ENCODE peak calls at places on chromosomes 1 and 21, in four cellular contexts. N is H9, T is fibroblast of lung, R is HepG2. O is an unnamed sample.

GRCh38 chr1:68321084-68321685 is 88.9 kb upstream of the WLS start:
- DNase-seq in T (peak), N (peak), R (peak), O (no peak)

GRCh38 chr1:36168538-36168937 is 12.6 kb downstream of the MAP7D1 start:
- DNase-seq in T (no peak), N (no peak), R (no peak), O (no peak)

GRCh38 chr1:248710305-248710900 is 7.8 kb upstream of the OR14I1 start:
- DNase-seq in T (no peak), R (no peak), N (no peak), O (no peak)

GRCh38 chr21:45155910-45156309 is 81.5 kb downstream of the ADARB1 start:
- DNase-seq in R (no peak), T (no peak), N (peak), O (no peak)

GRCh38 chr1:168386949-168387586 is 106.4 kb downstream of the TBX19 start:
- DNase-seq in R (no peak), T (peak), N (peak), O (peak)

GRCh38 chr1:233868461-233868860 is 36.0 kb upstream of the SLC35F3 start:
- DNase-seq in T (peak), N (no peak), R (no peak), O (peak)

GRCh38 chr1:213120386-213120785 is 69.3 kb downstream of the RPS6KC1 start:
- DNase-seq in N (no peak), T (peak), R (no peak), O (no peak)

GRCh38 chr1:193625255-193625654 is 438.8 kb upstream of the B3GALT2 start:
- DNase-seq in R (no peak), T (no peak), N (no peak), O (no peak)

GRCh38 chr1:243393093-243393492 is 137.3 kb downstream of the SDCCAG8 start:
- DNase-seq in R (no peak), N (no peak), T (no peak), O (no peak)

GRCh38 chr1:245695211-245695610 is 540.4 kb downstream of the KIF26B start:
- DNase-seq in N (no peak), T (no peak), R (no peak), O (no peak)

GRCh38 chr1:54275349-54275748 is 75.4 kb downstream of the MRPL37 start:
- DNase-seq in T (peak), R (no peak), N (no peak), O (peak)

GRCh38 chr1:227335587-227336020 is 17.3 kb upstream of the CDC42BPA start:
- DNase-seq in T (no peak), N (no peak), R (no peak), O (no peak)

GRCh38 chr1:203320546-203321272 is 15.4 kb downstream of the BTG2 start:
- DNase-seq in N (peak), T (peak), R (no peak), O (peak)

GRCh38 chr1:209648931-209649776 is 3.1 kb downstream of the LAMB3 start:
- DNase-seq in T (peak), N (no peak), R (peak), O (peak)

GRCh38 chr21:40386301-40386911 is 460.6 kb downstream of the DSCAM start:
- DNase-seq in T (peak), N (peak), R (no peak), O (peak)

GRCh38 chr21:44454747-44455523 is at the start of gene LRRC3:
- DNase-seq in R (peak), T (peak), N (peak), O (peak)

GRCh38 chr1:188669715-188670114 is 1807.9 kb downstream of the BRINP3 start:
- DNase-seq in T (peak), R (no peak), N (no peak), O (peak)

GRCh38 chr1:53559391-53559815 is 100.2 kb downstream of the DMRTB1 start:
- DNase-seq in R (no peak), T (no peak), N (no peak), O (no peak)

GRCh38 chr1:197140123-197140522 is 6.3 kb downstream of the ASPM start:
- DNase-seq in R (no peak), T (peak), N (no peak), O (peak)

GRCh38 chr1:13699510-13699909 is 478 bp upstream of the PRDM2 start:
- DNase-seq in N (peak), R (no peak), T (peak), O (peak)

DNA sequence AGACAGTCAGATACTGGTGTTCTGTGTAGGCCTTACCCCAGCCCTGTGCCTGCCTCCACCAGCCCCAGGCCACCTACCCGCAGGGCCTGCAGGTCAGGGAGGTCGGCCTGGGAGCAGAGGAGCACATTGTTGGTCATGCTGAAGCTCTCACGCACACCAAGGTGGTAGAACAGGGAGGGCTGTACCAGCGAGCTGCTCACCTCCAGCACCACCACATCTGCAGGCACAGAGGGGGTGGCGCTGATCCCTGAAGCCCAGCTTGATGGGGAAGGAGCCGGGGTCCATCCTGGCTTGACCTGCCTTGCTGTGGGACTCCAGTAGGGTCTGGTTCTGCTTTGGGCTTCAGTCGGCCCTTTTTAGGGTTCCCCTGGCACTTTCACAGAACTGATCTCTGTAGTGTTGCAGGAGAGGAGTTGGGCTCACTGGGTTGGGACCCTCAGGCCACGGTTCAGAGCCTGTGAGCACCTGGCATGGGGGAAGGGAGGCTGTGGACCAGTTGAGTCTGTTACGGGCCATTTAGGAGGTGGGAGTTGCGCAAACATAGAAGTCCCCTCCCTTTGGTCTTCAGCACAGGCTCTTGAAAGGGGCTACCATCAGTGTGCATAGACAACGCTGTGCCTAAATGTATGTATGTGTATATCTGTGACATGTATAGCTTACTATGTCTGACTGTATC is 1.9 kb downstream of the MAP3K6 start:
- DNase-seq in N (no peak), R (no peak), T (no peak), O (no peak)
- H3K9ac ChIP-seq in N (no peak), R (no peak), T (no peak), O (peak)

GRCh38 chr1:18926315-18927081 is 24.1 kb upstream of the ALDH4A1 start:
- DNase-seq in R (no peak), N (no peak), T (peak), O (peak)
- TF ChIP-seq CTCF in R (no peak), N (no peak), T (peak), O (no peak)

GRCh38 chr1:247338723-247339270 is 7.1 kb upstream of the ZNF496 start:
- DNase-seq in T (peak), R (peak), N (no peak), O (no peak)

GRCh38 chr1:247335871-247336270 is 4.2 kb upstream of the ZNF496 start:
- DNase-seq in N (peak), R (no peak), T (no peak), O (no peak)

GRCh38 chr1:247337961-247338360 is 6.3 kb upstream of the ZNF496 start:
- DNase-seq in N (no peak), T (no peak), R (no peak), O (no peak)

GRCh38 chr1:247336390-247336789 is 4.7 kb upstream of the ZNF496 start:
- DNase-seq in R (no peak), T (no peak), N (no peak), O (no peak)

DNA sequence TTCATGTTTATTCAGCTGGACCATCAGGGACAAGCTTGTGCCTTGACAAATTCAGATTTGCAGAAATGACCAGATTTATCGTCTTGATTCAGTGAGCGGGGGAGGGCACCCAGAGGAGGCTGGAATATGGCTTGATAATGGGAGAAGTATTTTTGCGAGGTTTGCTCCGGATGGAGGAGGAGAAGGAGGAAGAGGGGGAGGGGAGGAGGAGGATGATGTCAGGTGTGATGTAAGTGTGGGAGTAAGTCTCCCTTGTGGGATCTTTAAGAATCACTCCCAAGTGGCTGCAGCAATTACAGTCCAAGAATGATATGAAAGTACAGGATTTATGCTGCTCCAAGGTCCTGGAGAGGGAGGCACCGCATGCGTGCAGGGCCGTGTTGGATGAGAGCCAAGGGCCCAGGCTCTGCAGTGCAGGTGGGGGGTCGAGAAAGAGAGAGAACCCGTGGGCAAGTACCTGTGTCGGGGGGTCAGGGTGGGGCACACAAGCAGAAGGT is 5.6 kb upstream of the ZNF496 start:
- DNase-seq in R (no peak), T (peak), N (no peak), O (no peak)
- H3K27ac ChIP-seq in R (no peak), T (no peak), N (no peak), O (no peak)

DNA sequence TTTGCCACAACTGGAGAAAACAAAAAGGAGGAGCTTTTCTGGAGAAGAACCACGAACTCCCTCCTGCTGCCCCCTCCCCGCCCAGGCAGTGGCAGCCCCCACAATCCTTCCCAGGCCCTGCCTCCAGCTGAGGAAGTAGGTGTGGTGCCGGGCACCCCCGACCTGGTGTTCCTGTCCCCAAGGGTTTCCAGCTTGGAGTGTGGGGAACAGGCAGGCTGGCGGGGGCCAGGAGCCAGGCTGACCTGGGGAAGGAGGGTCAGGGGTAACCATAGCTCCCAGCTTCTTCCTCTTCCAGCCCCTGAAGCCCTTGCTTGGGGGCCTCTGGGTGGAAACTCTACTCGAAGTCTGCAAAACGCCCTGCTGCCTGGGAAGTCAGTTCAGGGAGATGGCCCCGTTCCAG is 4.3 kb upstream of the HES5 start:
- DNase-seq in T (no peak), R (no peak), N (no peak), O (no peak)
- H3K9ac ChIP-seq in T (no peak), R (no peak), N (no peak), O (no peak)

GRCh38 chr1:162055062-162055461 is 14.4 kb upstream of the NOS1AP start:
- DNase-seq in T (peak), R (peak), N (no peak), O (peak)
- TF ChIP-seq CTCF in T (no peak), R (no peak), N (no peak), O (no peak)

GRCh38 chr1:167219646-167220536 is 795 bp upstream of the POU2F1 start:
- DNase-seq in R (peak), T (peak), N (peak), O (peak)

GRCh38 chr1:167216809-167217208 is 3.9 kb upstream of the POU2F1 start:
- DNase-seq in R (no peak), N (no peak), T (no peak), O (no peak)

GRCh38 chr1:167220537-167221125 is at the start of gene POU2F1:
- DNase-seq in T (peak), R (peak), N (peak), O (peak)

GRCh38 chr1:167221126-167221803 is 579 bp downstream of the POU2F1 start:
- DNase-seq in N (peak), T (no peak), R (no peak), O (no peak)

GRCh38 chr1:167219194-167219593 is 1.5 kb upstream of the POU2F1 start:
- DNase-seq in N (no peak), R (no peak), T (no peak), O (no peak)
- H3K27ac ChIP-seq in N (peak), R (no peak), T (no peak), O (no peak)

DNA sequence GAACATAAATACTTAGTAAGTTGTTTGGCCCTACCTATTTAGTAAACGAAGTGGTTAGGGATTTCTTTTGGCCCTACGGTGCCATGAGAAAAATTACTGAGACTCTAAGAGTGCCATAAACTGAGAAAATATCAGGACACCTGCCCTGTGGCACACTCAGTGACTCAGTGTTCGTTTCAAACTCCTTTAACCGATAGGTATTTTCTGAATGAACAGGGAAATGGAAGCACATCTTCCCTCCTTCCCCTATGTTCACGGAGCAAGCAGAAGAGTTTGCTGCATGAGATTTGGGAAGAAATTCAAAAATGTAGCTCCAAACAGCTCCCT is 134.2 kb downstream of the KAZN start:
- DNase-seq in R (no peak), N (no peak), T (no peak), O (no peak)
- H3K9ac ChIP-seq in R (no peak), N (peak), T (no peak), O (no peak)